ENCODE peak calls at places on chromosomes 16 and 17, in four cellular contexts. X, O, K and J are unnamed samples.
A peak's percentile ranks its signal among the peaks of the same experiment; 100 is the strongest.

GRCh38 chr17:66807182-66807581 is 27.7 kb upstream of the CACNG5 start:
- DNase-seq in X (no peak), O (no peak), K (no peak), J (peak; percentile 73)

GRCh38 chr17:65797809-65798208 is 236.4 kb upstream of the AXIN2 start:
- DNase-seq in X (no peak), O (no peak), K (peak; percentile 24), J (peak; percentile 16)

GRCh38 chr17:69141802-69142472 is at the start of gene ABCA6:
- DNase-seq in X (no peak), O (no peak), K (no peak), J (no peak)

GRCh38 chr16:66977341-66978113 is 10.9 kb upstream of the CES4A start:
- DNase-seq in X (peak; percentile 94), O (peak; percentile 86), K (peak; percentile 91), J (peak; percentile 90)

GRCh38 chr16:3494574-3494973 is 715 bp downstream of the C16orf90 start:
- DNase-seq in X (no peak), O (no peak), K (no peak), J (no peak)

GRCh38 chr16:74623214-74623842 is 16.4 kb upstream of the GLG1 start:
- DNase-seq in X (no peak), O (peak; percentile 16), K (peak; percentile 18), J (no peak)

GRCh38 chr17:68514809-68515208 is 2.6 kb downstream of the PRKAR1A start:
- DNase-seq in X (no peak), O (no peak), K (no peak), J (no peak)

GRCh38 chr17:79655672-79656290 is 44.9 kb upstream of the RBFOX3 start:
- DNase-seq in X (no peak), O (no peak), K (no peak), J (no peak)